ENCODE peak calls at places on chromosomes 4 and X, in ten cellular contexts. Z is thoracic aorta; C is CD8-positive, alpha-beta memory T cell; L is M059J; O is cardiac fibroblast; N is activated CD4-positive, alpha-beta T cell treated with anti-CD3 and anti-CD28 coated beads, Interleukin-2, amount 10 ng/mL, durations not matched to agents 7 days and 5 days; J is C1 segment of cervical spinal cord; Q is hypothalamus; V is mucosa of gallbladder; X is cortex of kidney. W is an unnamed sample.

GRCh38 chr4:120225527-120225926 is 158.9 kb upstream of the MAD2L1 start:
- DNase-seq in Z (no peak), C (no peak), L (no peak), O (no peak), N (no peak), J (no peak), Q (no peak), V (no peak), X (no peak), W (no peak)

GRCh38 chr4:138927065-138927464 is 88.5 kb upstream of the NOCT start:
- DNase-seq in Z (no peak), C (no peak), L (no peak), O (peak), N (no peak), J (no peak), Q (no peak), V (no peak), X (no peak), W (no peak)

GRCh38 chr4:76725039-76725438 is 172.9 kb downstream of the SOWAHB start:
- DNase-seq in Z (no peak), C (no peak), L (peak), O (no peak), N (no peak), J (no peak), Q (no peak), V (no peak), X (no peak), W (no peak)

GRCh38 chr4:145935253-145936141 is 3.1 kb downstream of the ZNF827 start:
- DNase-seq in Z (no peak), C (peak), L (no peak), O (peak), N (peak), J (no peak), Q (peak), V (peak), X (no peak), W (no peak)

GRCh38 chrX:39883664-39884063 is 214.1 kb downstream of the BCOR start:
- DNase-seq in Z (no peak), C (no peak), L (no peak), O (no peak), N (peak), J (no peak), Q (no peak), V (no peak), X (no peak), W (no peak)

GRCh38 chrX:10137516-10137915 is 19.3 kb upstream of the CLCN4 start:
- DNase-seq in Z (no peak), C (no peak), L (no peak), O (no peak), N (no peak), J (no peak), Q (no peak), V (no peak), X (no peak), W (peak)

GRCh38 chr4:102639602-102640001 is 121.2 kb downstream of the MANBA start:
- DNase-seq in Z (no peak), C (peak), L (no peak), O (no peak), N (peak), J (no peak), Q (no peak), V (no peak), X (no peak), W (no peak)

GRCh38 chr4:183354213-183354612 is 32.0 kb upstream of the CLDN24 start:
- DNase-seq in Z (no peak), C (no peak), L (no peak), O (no peak), N (no peak), J (no peak), Q (no peak), V (no peak), X (no peak), W (no peak)

GRCh38 chr4:98564847-98565246 is 93.6 kb downstream of the TSPAN5 start:
- DNase-seq in Z (no peak), C (no peak), L (no peak), O (no peak), N (no peak), J (no peak), Q (peak), V (no peak), X (no peak), W (no peak)

GRCh38 chr4:175330652-175331051 is 412.5 kb downstream of the ADAM29 start:
- DNase-seq in Z (no peak), C (no peak), L (no peak), O (no peak), N (no peak), J (no peak), Q (no peak), V (no peak), X (no peak), W (no peak)

GRCh38 chrX:2336181-2336580 is 164.6 kb downstream of the DHRSX start:
- DNase-seq in Z (no peak), C (no peak), L (no peak), O (no peak), N (no peak), J (no peak), Q (no peak), V (no peak), X (no peak), W (no peak)

W was measured in AG10803.